ENCODE peak calls at places on chromosomes 3 and 15, in four cellular contexts. V, Q, G and B are unnamed samples.
A peak's percentile ranks its signal among the peaks of the same experiment; 100 is the strongest.

GRCh38 chr3:187063286-187064081 is 75.8 kb downstream of the RPL39L start:
- DNase-seq in Q (no peak), G (no peak), V (peak; percentile 20), B (no peak)

GRCh38 chr3:181913254-181913653 is 201.5 kb downstream of the SOX2 start:
- DNase-seq in V (no peak), G (no peak), Q (no peak), B (peak; percentile 68)

GRCh38 chr3:136805795-136806194 is 13.1 kb upstream of the SLC35G2 start:
- DNase-seq in Q (no peak), G (peak; percentile 7), V (no peak), B (no peak)

GRCh38 chr3:177647876-177648275 is 450.6 kb upstream of the TBL1XR1 start:
- DNase-seq in Q (no peak), V (no peak), G (no peak), B (no peak)

GRCh38 chr3:65723011-65723410 is 315.7 kb downstream of the MAGI1 start:
- DNase-seq in G (no peak), Q (no peak), V (no peak), B (no peak)

GRCh38 chr3:17088602-17089313 is 204.0 kb downstream of the PLCL2 start:
- DNase-seq in Q (no peak), G (no peak), V (no peak), B (no peak)

GRCh38 chr3:34073961-34074360 is 275.5 kb downstream of the PDCD6IP start:
- DNase-seq in G (no peak), Q (no peak), V (no peak), B (no peak)

GRCh38 chr3:189490749-189491148 is 140.4 kb upstream of the TP63 start:
- DNase-seq in V (no peak), G (no peak), Q (no peak), B (peak; percentile 57)

GRCh38 chr3:188915137-188915536 is 256.6 kb upstream of the TPRG1 start:
- DNase-seq in V (peak; percentile 67), G (peak; percentile 56), Q (no peak), B (peak; percentile 63)

GRCh38 chr15:33908396-33908795 is 59.9 kb upstream of the CHRM5 start:
- DNase-seq in V (peak; percentile 36), G (peak; percentile 50), Q (no peak), B (peak; percentile 78)

GRCh38 chr15:99104788-99105515 is at the start of gene SYNM:
- DNase-seq in Q (peak; percentile 45), G (peak; percentile 75), V (peak; percentile 76), B (peak; percentile 68)

GRCh38 chr3:123031051-123031450 is 3.5 kb upstream of the SEMA5B start:
- DNase-seq in G (no peak), Q (no peak), V (no peak), B (no peak)

GRCh38 chr3:123028233-123028828 is 768 bp upstream of the SEMA5B start:
- DNase-seq in G (peak; percentile 81), Q (peak; percentile 45), V (peak; percentile 86), B (peak; percentile 85)

GRCh38 chr3:123034996-123035395 is 7.4 kb upstream of the SEMA5B start:
- DNase-seq in Q (no peak), G (no peak), V (no peak), B (no peak)

GRCh38 chr3:123034120-123034519 is 6.6 kb upstream of the SEMA5B start:
- DNase-seq in V (no peak), G (no peak), Q (no peak), B (no peak)

DNA sequence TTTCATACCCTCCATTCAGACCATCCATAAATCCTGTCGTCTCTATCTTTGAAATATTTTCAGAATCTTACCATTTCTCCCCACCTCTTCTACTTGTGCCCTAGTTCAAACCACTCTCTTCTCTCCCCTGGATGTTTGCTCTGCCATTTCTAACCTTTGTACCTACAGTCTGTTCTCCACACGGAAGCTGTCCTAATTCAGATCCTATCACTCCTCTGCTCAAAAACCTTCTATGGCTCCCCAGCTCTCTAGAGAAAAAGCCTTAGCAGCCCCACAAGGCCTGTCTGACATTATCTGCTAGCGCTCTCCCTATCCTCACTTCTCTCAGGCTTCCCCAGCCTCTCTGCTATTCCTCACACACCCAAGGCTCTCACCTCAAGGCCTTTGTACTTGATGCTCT is 4.5 kb upstream of the SEMA5B start:
- DNase-seq in G (no peak), V (no peak), Q (no peak), B (no peak)
- H3K4me3 ChIP-seq in G (no peak overlapping the region), V (no peak overlapping the region), Q (no peak overlapping the region), B (no peak overlapping the region)

GRCh38 chr15:40894689-40895308 is 549 bp downstream of the VPS18 start:
- DNase-seq in Q (peak; percentile 86), V (peak; percentile 76), G (peak; percentile 78), B (peak; percentile 80)
- TF ChIP-seq CTCF in Q (peak; percentile 44), V (peak; percentile 76), G (peak; percentile 60), B (peak; percentile 55)

GRCh38 chr3:12722205-12722604 is 36.9 kb downstream of the TMEM40 start:
- DNase-seq in G (no peak), V (no peak), Q (no peak), B (no peak)

GRCh38 chr3:12716605-12717121 is 42.4 kb downstream of the TMEM40 start:
- DNase-seq in G (peak; percentile 64), Q (peak; percentile 14), V (peak; percentile 57), B (peak; percentile 8)

GRCh38 chr3:12719984-12720656 is 38.9 kb downstream of the TMEM40 start:
- DNase-seq in G (peak; percentile 90), V (peak; percentile 93), Q (peak; percentile 86), B (peak; percentile 78)

GRCh38 chr3:12724794-12725193 is 34.3 kb downstream of the TMEM40 start:
- DNase-seq in V (no peak), G (no peak), Q (no peak), B (peak; percentile 19)

GRCh38 chr3:12719541-12719940 is 39.5 kb downstream of the TMEM40 start:
- DNase-seq in G (no peak), V (no peak), Q (no peak), B (no peak)
- H3K4me3 ChIP-seq in G (peak overlapping the region; percentile 44), V (peak overlapping the region; percentile 21), Q (no peak overlapping the region), B (peak overlapping the region; percentile 37)

GRCh38 chr3:57141719-57142118 is 23.4 kb downstream of the IL17RD start:
- DNase-seq in V (no peak), Q (no peak), G (no peak), B (no peak)
- TF ChIP-seq CTCF in V (no peak), Q (no peak), G (no peak), B (no peak)

GRCh38 chr3:151460240-151460639 is 621 bp downstream of the IGSF10 start:
- DNase-seq in Q (no peak), V (peak; percentile 30), G (peak; percentile 16), B (peak; percentile 35)
- H3K4me3 ChIP-seq in Q (no peak overlapping the region), V (peak overlapping the region; percentile 63), G (peak overlapping the region; percentile 61), B (no peak overlapping the region)

GRCh38 chr15:38453971-38454686 is at the start of gene FAM98B:
- DNase-seq in V (peak; percentile 93), Q (peak; percentile 89), G (peak; percentile 92), B (peak; percentile 88)
- TF ChIP-seq CTCF in V (no peak), Q (no peak), G (no peak), B (no peak)

GRCh38 chr3:160756907-160757623 is 1.0 kb downstream of the PPM1L start:
- DNase-seq in G (no peak), V (no peak), Q (no peak), B (no peak)
- H3K4me3 ChIP-seq in G (no peak overlapping the region), V (no peak overlapping the region), Q (peak overlapping the region; percentile 73), B (no peak overlapping the region)